ENCODE peak calls at places on chromosomes 4 and X, in nine cellular contexts. One of them, this sample, is unnamed.

GRCh38 chrX:19544693-19545305 is 29.5 kb upstream of the MAP3K15 start:
- DNase-seq in B cell: peak
- DNase-seq in stimulated activated CD8-positive, alpha-beta memory T cell treated with anti-CD3 and anti-CD28 coated beads, Interleukin-12 subunit alpha, Interleukin-12 subunit beta, amount 100 ng/mL, for 4 hours: no peak
- DNase-seq in activated CD4-positive, alpha-beta T cell treated with anti-CD3 and anti-CD28 coated beads, Interleukin-2, amount 50 U/mL, for 48 hours: peak
- DNase-seq in NCI-H2081: peak
- DNase-seq in WTC11: peak
- DNase-seq in EH: peak
- DNase-seq in amniotic epithelial cell: peak
- DNase-seq in NB4: peak
- DNase-seq in this sample: no peak

GRCh38 chr4:67886281-67886680 is 2.5 kb upstream of the TMPRSS11D start:
- DNase-seq in B cell: no peak
- DNase-seq in stimulated activated CD8-positive, alpha-beta memory T cell treated with anti-CD3 and anti-CD28 coated beads, Interleukin-12 subunit alpha, Interleukin-12 subunit beta, amount 100 ng/mL, for 4 hours: no peak
- DNase-seq in activated CD4-positive, alpha-beta T cell treated with anti-CD3 and anti-CD28 coated beads, Interleukin-2, amount 50 U/mL, for 48 hours: no peak
- DNase-seq in NCI-H2081: no peak
- DNase-seq in WTC11: no peak
- DNase-seq in EH: peak
- DNase-seq in amniotic epithelial cell: peak
- DNase-seq in NB4: peak
- DNase-seq in this sample: no peak

GRCh38 chr4:52260507-52261302 is 209.6 kb downstream of the SPATA18 start:
- DNase-seq in B cell: no peak
- DNase-seq in stimulated activated CD8-positive, alpha-beta memory T cell treated with anti-CD3 and anti-CD28 coated beads, Interleukin-12 subunit alpha, Interleukin-12 subunit beta, amount 100 ng/mL, for 4 hours: no peak
- DNase-seq in activated CD4-positive, alpha-beta T cell treated with anti-CD3 and anti-CD28 coated beads, Interleukin-2, amount 50 U/mL, for 48 hours: no peak
- DNase-seq in NCI-H2081: no peak
- DNase-seq in WTC11: no peak
- DNase-seq in EH: no peak
- DNase-seq in amniotic epithelial cell: no peak
- DNase-seq in NB4: no peak
- DNase-seq in this sample: no peak

GRCh38 chr4:105191621-105192210 is 45.0 kb downstream of the TET2 start:
- DNase-seq in B cell: no peak
- DNase-seq in stimulated activated CD8-positive, alpha-beta memory T cell treated with anti-CD3 and anti-CD28 coated beads, Interleukin-12 subunit alpha, Interleukin-12 subunit beta, amount 100 ng/mL, for 4 hours: no peak
- DNase-seq in activated CD4-positive, alpha-beta T cell treated with anti-CD3 and anti-CD28 coated beads, Interleukin-2, amount 50 U/mL, for 48 hours: no peak
- DNase-seq in NCI-H2081: no peak
- DNase-seq in WTC11: no peak
- DNase-seq in EH: peak
- DNase-seq in amniotic epithelial cell: peak
- DNase-seq in NB4: peak
- DNase-seq in this sample: no peak

GRCh38 chrX:130071611-130072349 is 38.5 kb downstream of the ELF4 start:
- DNase-seq in B cell: no peak
- DNase-seq in stimulated activated CD8-positive, alpha-beta memory T cell treated with anti-CD3 and anti-CD28 coated beads, Interleukin-12 subunit alpha, Interleukin-12 subunit beta, amount 100 ng/mL, for 4 hours: no peak
- DNase-seq in activated CD4-positive, alpha-beta T cell treated with anti-CD3 and anti-CD28 coated beads, Interleukin-2, amount 50 U/mL, for 48 hours: no peak
- DNase-seq in NCI-H2081: no peak
- DNase-seq in WTC11: no peak
- DNase-seq in EH: no peak
- DNase-seq in amniotic epithelial cell: no peak
- DNase-seq in NB4: no peak
- DNase-seq in this sample: no peak

GRCh38 chr4:70996014-70996353 is 2.5 kb downstream of the DCK start:
- DNase-seq in B cell: no peak
- DNase-seq in stimulated activated CD8-positive, alpha-beta memory T cell treated with anti-CD3 and anti-CD28 coated beads, Interleukin-12 subunit alpha, Interleukin-12 subunit beta, amount 100 ng/mL, for 4 hours: no peak
- DNase-seq in activated CD4-positive, alpha-beta T cell treated with anti-CD3 and anti-CD28 coated beads, Interleukin-2, amount 50 U/mL, for 48 hours: peak
- DNase-seq in NCI-H2081: no peak
- DNase-seq in WTC11: no peak
- DNase-seq in EH: no peak
- DNase-seq in amniotic epithelial cell: no peak
- DNase-seq in NB4: peak
- DNase-seq in this sample: no peak

GRCh38 chr4:86845593-86845992 is 3.6 kb downstream of the SLC10A6 start:
- DNase-seq in B cell: no peak
- DNase-seq in stimulated activated CD8-positive, alpha-beta memory T cell treated with anti-CD3 and anti-CD28 coated beads, Interleukin-12 subunit alpha, Interleukin-12 subunit beta, amount 100 ng/mL, for 4 hours: no peak
- DNase-seq in activated CD4-positive, alpha-beta T cell treated with anti-CD3 and anti-CD28 coated beads, Interleukin-2, amount 50 U/mL, for 48 hours: no peak
- DNase-seq in NCI-H2081: no peak
- DNase-seq in WTC11: no peak
- DNase-seq in EH: no peak
- DNase-seq in amniotic epithelial cell: no peak
- DNase-seq in NB4: no peak
- DNase-seq in this sample: no peak

GRCh38 chrX:139902559-139902958 is 30.3 kb downstream of the ATP11C start:
- DNase-seq in B cell: no peak
- DNase-seq in stimulated activated CD8-positive, alpha-beta memory T cell treated with anti-CD3 and anti-CD28 coated beads, Interleukin-12 subunit alpha, Interleukin-12 subunit beta, amount 100 ng/mL, for 4 hours: no peak
- DNase-seq in activated CD4-positive, alpha-beta T cell treated with anti-CD3 and anti-CD28 coated beads, Interleukin-2, amount 50 U/mL, for 48 hours: no peak
- DNase-seq in NCI-H2081: no peak
- DNase-seq in WTC11: no peak
- DNase-seq in EH: no peak
- DNase-seq in amniotic epithelial cell: no peak
- DNase-seq in NB4: no peak
- DNase-seq in this sample: no peak

This sample was measured in cardiac septum.